ENCODE peak calls at places on chromosomes 16 and 17, in four cellular contexts. V is trophoblast cell, D is K562, J is mammary epithelial cell. W is an unnamed sample.

GRCh38 chr17:77842906-77843249 is 115.6 kb upstream of the TNRC6C start:
- DNase-seq in V (no peak), D (no peak), J (no peak), W (no peak)

GRCh38 chr17:58156839-58157803 is 8.9 kb downstream of the OR4D1 start:
- DNase-seq in V (no peak), D (peak; percentile 14), J (peak; percentile 8), W (no peak)

GRCh38 chr17:61478026-61478789 is 26.0 kb downstream of the TBX4 start:
- DNase-seq in V (no peak), D (no peak), J (no peak), W (no peak)

GRCh38 chr16:57186630-57187507 is 740 bp downstream of the RSPRY1 start:
- DNase-seq in V (peak; percentile 15), D (peak; percentile 64), J (peak; percentile 32), W (peak; percentile 16)

GRCh38 chr16:50996166-50996565 is 154.9 kb downstream of the SALL1 start:
- DNase-seq in V (no peak), D (no peak), J (no peak), W (no peak)

GRCh38 chr16:1610841-1611653 is 825 bp downstream of the IFT140 start:
- DNase-seq in V (peak; percentile 58), D (peak; percentile 20), J (no peak), W (peak; percentile 7)

GRCh38 chr16:66324785-66325184 is 41.7 kb upstream of the CDH5 start:
- DNase-seq in V (peak; percentile 87), D (peak; percentile 29), J (no peak), W (peak; percentile 49)

GRCh38 chr16:1823821-1824220 is 2.8 kb downstream of the HAGH start:
- DNase-seq in V (no peak), D (peak; percentile 63), J (peak; percentile 46), W (peak; percentile 6)

GRCh38 chr17:77037943-77038342 is 102.8 kb upstream of the SEC14L1 start:
- DNase-seq in V (no peak), D (no peak), J (no peak), W (no peak)

GRCh38 chr17:50935201-50936124 is 69.3 kb upstream of the TOB1 start:
- DNase-seq in V (no peak), D (no peak), J (peak; percentile 95), W (peak; percentile 77)

GRCh38 chr16:59573528-59574271 is 839.6 kb upstream of the GOT2 start:
- DNase-seq in V (no peak), D (no peak), J (peak; percentile 37), W (peak; percentile 68)

GRCh38 chr16:14501331-14502255 is 128.5 kb downstream of the PARN start:
- DNase-seq in V (peak; percentile 73), D (peak; percentile 81), J (peak; percentile 98), W (peak; percentile 87)

GRCh38 chr16:27748868-27749546 is 199.1 kb downstream of the KATNIP start:
- DNase-seq in V (peak; percentile 71), D (peak; percentile 85), J (peak; percentile 71), W (peak; percentile 65)

DNA sequence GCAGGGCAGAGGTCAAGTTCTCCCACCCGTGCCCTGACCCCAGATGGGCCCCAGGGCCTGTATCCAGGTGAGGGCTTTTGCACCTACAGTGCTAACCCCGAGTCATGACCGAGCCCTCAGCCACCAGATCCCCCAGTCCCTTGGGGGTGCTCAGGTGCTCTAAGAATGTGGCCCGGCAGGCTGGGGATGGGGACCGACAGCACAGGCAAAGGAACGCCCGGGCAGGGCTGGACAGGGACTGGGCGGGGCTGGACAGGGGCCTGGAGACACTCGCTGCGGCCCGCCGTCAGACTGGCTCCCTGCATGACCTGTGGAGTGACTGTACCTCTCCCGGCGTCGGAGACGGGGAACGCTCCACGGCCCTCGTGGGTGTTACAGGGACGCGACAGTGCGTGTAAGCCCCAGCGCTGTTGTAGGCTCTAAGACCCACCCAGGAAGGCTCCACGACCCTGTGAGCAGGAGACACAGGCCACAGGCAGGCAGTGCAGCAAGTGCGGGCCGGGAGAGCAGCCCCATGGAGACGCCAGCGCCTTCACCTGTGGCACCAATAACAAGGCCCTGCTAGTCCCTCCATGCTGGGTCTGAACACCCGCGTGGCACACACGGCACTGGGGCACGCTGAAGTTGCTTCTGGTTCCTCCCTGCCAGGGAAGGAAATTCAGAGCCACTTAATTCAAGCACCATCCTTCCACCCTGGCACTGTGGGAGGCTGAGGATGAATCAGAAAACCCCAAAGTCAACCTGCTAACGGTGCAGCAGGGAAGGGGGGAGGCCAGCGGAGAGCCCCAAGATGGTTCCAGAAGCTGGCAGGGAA is 38.7 kb downstream of the CBFA2T3 start:
- DNase-seq in V (no peak), D (no peak), J (no peak), W (no peak)
- H2AFZ ChIP-seq in V (no peak overlapping the region), D (no peak overlapping the region), J (no peak overlapping the region), W (no peak overlapping the region)

GRCh38 chr16:78543066-78543465 is 443.6 kb downstream of the WWOX start:
- DNase-seq in V (no peak), D (no peak), J (no peak), W (no peak)
- H2AFZ ChIP-seq in V (no peak overlapping the region), D (no peak overlapping the region), J (no peak overlapping the region), W (no peak overlapping the region)

DNA sequence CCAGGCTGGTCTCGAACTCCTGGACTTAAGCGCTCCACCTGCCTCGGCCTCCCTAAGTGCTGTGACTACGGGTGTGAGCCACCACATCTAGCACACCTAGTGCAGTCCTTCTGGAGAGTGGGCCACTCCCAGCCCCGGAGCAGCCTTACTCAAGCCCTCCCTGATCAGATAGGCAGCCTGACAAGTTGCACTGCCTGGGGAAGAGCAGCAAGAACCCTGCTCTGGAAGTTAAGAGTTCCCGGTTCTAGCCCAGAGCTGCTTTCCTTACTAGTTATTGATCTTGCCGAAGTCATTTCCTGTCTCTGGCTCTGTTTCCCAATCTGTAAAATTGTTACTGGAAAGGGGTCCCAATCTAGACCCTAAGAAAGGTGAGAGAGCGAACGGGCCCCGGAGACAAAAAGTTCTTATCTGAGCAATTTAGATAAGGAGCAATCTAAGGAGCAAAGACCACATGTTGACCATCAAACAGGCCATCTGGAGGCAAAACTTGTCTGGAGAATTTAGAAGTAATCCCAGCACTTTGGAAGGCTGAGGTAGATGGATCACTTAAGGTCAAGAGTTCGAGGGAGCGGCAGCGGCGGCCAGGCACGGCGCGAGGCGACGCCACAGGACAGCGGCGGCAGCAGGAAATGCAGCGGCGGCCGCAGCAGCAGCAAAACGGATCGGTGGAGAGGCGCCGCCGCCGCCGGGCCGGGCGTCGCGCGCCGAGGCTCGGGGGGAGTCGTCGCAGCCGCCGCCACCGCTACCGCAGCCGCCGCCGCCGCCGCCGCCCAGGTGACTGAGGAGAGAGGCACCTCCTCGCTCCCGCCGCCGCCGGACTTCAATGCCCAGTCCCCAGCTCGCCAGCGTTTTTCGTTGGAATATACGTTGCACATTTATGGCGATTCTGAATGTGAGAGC is 4.3 kb upstream of the NAGLU start:
- DNase-seq in V (peak; percentile 90), D (peak; percentile 88), J (peak; percentile 34), W (peak; percentile 51)
- H2AFZ ChIP-seq in V (peak overlapping the region; percentile 67), D (peak overlapping the region; percentile 92), J (peak overlapping the region; percentile 86), W (peak overlapping the region; percentile 76)

GRCh38 chr17:18143044-18143936 is 34.7 kb downstream of the MYO15A start:
- DNase-seq in V (no peak), D (peak; percentile 66), J (no peak), W (peak; percentile 43)
- H2AFZ ChIP-seq in V (no peak overlapping the region), D (peak overlapping the region; percentile 51), J (no peak overlapping the region), W (no peak overlapping the region)

W was measured in PC-3.